ENCODE peak calls at places on chromosomes 16 and 17, in six cellular contexts. Z is mammary epithelial cell, V is IMR-90, F is spleen, M is AG04450, Q is AG10803. R is an unnamed sample.

GRCh38 chr17:69414408-69415274 is at the start of gene MAP2K6:
- DNase-seq in Z (peak; percentile 51), V (peak; percentile 65), F (peak; percentile 95), M (no peak), Q (peak; percentile 49), R (peak; percentile 90)

GRCh38 chr17:28204751-28205150 is 114.2 kb upstream of the TMEM97 start:
- DNase-seq in Z (peak; percentile 61), V (peak; percentile 54), F (no peak), M (no peak), Q (peak; percentile 34), R (no peak)

GRCh38 chr17:4908301-4908700 is 5.4 kb upstream of the CHRNE start:
- DNase-seq in Z (peak; percentile 87), V (no peak), F (no peak), M (no peak), Q (peak; percentile 22), R (peak; percentile 47)

GRCh38 chr17:82333279-82334171 is at the start of gene SECTM1:
- DNase-seq in Z (no peak), V (peak; percentile 23), F (peak; percentile 91), M (no peak), Q (peak; percentile 56), R (peak; percentile 56)

GRCh38 chr17:13365331-13365730 is 236.4 kb downstream of the HS3ST3A1 start:
- DNase-seq in Z (no peak), V (peak; percentile 74), F (no peak), M (no peak), Q (peak; percentile 60), R (no peak)

GRCh38 chr16:27999687-28000086 is 63.8 kb downstream of the GSG1L start:
- DNase-seq in Z (peak; percentile 43), V (peak; percentile 12), F (no peak), M (no peak), Q (no peak), R (no peak)

GRCh38 chr17:37025241-37025640 is 76.5 kb downstream of the AATF start:
- DNase-seq in Z (no peak), V (no peak), F (no peak), M (no peak), Q (no peak), R (no peak)

GRCh38 chr16:70523621-70524405 is at the start of gene SF3B3:
- DNase-seq in Z (peak; percentile 69), V (peak; percentile 24), F (peak; percentile 90), M (no peak), Q (no peak), R (peak; percentile 83)

GRCh38 chr17:65531508-65532431 is 29.7 kb downstream of the AXIN2 start:
- DNase-seq in Z (no peak), V (peak; percentile 67), F (peak; percentile 64), M (peak; percentile 50), Q (peak; percentile 76), R (no peak)

GRCh38 chr17:17364338-17364667 is 61.1 kb downstream of the NT5M start:
- DNase-seq in Z (no peak), V (no peak), F (no peak), M (no peak), Q (no peak), R (no peak)

GRCh38 chr16:35154627-35155026 is 1695.2 kb downstream of the TP53TG3F start:
- DNase-seq in Z (no peak), V (no peak), F (peak; percentile 5), M (no peak), Q (no peak), R (no peak)

GRCh38 chr16:54242199-54242598 is 44.4 kb downstream of the IRX3 start:
- DNase-seq in Z (peak; percentile 33), V (no peak), F (no peak), M (no peak), Q (no peak), R (no peak)
- H3K4me3 ChIP-seq in Z (no peak overlapping the region), V (no peak overlapping the region), F (no peak overlapping the region), M (no peak overlapping the region), Q (no peak overlapping the region), R (no peak overlapping the region)

DNA sequence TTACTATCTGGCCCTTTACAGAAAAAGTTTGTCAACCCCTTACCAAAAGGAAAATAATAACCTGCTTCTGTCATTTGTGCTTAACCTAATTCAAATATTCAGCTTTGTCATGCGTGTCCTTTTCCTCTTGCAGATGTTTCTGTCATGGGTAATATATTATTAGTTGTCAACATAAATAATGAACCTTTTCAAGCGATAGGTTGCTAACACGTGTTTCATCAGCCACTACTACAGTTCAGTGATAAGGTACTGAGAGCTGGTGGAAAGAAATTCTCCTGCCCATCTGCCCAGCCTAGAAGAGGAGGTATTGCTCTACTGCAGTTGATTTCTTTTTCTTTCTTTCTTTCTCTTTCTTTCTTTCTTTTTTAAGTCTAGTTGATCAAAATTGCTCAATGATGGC is 12.0 kb upstream of the SRSF1 start:
- DNase-seq in Z (no peak), V (no peak), F (no peak), M (no peak), Q (no peak), R (no peak)
- H3K4me3 ChIP-seq in Z (no peak overlapping the region), V (no peak overlapping the region), F (no peak overlapping the region), M (no peak overlapping the region), Q (no peak overlapping the region), R (no peak overlapping the region)

GRCh38 chr17:78484300-78485159 is 92.7 kb downstream of the DNAH17 start:
- DNase-seq in Z (no peak), V (no peak), F (peak; percentile 87), M (no peak), Q (peak; percentile 19), R (peak; percentile 72)
- H3K4me3 ChIP-seq in Z (no peak overlapping the region), V (no peak overlapping the region), F (no peak overlapping the region), M (peak overlapping the region; percentile 37), Q (peak overlapping the region; percentile 53), R (peak overlapping the region; percentile 47)

GRCh38 chr16:84949776-84950436 is 61.4 kb downstream of the ZDHHC7 start:
- DNase-seq in Z (no peak), V (no peak), F (no peak), M (no peak), Q (no peak), R (no peak)

GRCh38 chr16:84950906-84951305 is 60.4 kb downstream of the ZDHHC7 start:
- DNase-seq in Z (no peak), V (no peak), F (no peak), M (no peak), Q (no peak), R (peak; percentile 71)

GRCh38 chr16:84947022-84947421 is 64.3 kb downstream of the ZDHHC7 start:
- DNase-seq in Z (no peak), V (no peak), F (peak; percentile 73), M (no peak), Q (peak; percentile 53), R (peak; percentile 37)

GRCh38 chr16:84947996-84948854 is 63.1 kb downstream of the ZDHHC7 start:
- DNase-seq in Z (no peak), V (no peak), F (peak; percentile 77), M (no peak), Q (no peak), R (no peak)

DNA sequence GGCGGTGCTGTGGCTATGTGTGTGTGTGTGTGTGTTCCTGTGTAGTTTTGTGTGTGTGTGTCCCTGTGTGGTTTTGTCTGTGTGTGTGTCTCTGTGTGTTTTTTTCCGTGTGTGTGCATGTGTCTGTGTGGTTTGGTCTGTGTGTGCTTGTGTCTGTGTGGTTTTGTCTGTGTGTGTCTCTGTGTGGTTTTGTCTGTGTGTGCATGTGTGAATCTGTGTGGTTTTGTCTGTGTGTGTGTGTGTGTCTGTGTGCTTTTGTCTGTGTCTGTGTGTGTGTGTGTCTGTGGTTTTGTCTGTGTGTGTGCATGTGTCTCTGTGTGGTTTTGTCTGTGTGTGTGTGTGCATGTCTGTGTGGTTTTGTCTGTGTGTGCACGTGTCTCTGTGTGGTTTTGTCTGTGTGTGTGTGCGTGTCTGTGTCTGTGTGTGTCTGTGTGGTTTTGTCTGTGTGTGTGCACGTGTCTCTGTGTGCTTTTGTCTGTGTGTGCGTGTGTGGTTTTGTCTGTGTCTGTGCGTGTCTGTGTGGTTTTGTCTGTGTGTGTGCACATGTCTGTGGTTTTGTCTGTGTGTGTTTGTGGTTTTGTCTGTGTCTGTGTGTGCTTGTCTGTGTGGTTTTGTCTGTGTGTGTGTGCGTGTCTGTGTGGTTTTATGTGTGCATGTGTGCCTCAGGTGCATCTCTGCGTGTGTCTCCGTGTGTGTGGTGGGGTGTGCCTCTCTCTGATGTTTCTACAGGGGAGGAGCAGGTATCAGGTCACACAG is 62.3 kb downstream of the ZDHHC7 start:
- DNase-seq in Z (no peak), V (no peak), F (no peak), M (no peak), Q (no peak), R (no peak)
- H3K4me3 ChIP-seq in Z (no peak overlapping the region), V (no peak overlapping the region), F (no peak overlapping the region), M (no peak overlapping the region), Q (no peak overlapping the region), R (no peak overlapping the region)

DNA sequence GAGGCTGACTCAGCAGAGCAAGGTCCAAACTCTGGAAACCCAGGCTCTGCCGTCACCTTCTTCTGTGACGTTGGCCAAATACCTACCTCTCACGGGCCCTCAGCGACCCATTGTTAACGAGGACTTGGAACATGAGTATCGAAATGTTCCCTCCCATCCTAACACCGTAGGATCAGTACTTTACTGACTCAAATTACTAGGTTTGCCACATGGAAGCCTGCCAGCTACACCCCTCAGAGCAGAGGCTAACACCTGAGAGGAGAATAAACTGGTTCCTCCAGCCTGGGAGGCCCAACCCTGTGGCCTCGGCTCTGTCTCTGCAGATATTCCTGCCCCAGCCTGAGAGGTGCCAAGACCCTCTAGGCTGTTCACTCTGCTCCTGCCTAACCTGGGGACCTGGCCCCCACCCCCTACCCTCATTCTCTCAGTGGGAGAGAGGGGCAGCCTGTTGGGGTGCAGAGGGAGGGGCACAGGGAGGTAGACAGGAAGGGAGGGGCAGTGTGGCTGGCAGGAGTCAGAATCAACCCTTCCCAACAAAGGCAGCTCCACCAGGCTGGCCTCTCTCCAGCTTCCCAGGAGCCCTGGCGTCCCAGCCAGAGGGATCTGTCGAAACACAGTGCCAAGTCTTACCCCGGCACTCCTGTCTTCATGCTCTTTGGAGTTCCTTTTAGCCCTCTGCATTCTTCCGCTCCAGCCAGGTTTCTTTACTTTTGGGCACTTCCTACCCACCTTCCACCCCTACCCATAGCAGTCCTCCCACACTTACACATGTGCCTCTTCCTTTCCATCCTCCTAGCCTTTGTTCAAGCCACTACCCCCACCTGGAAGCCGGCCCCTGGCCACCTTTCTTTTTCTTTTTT is 4.2 kb downstream of the PITPNM3 start:
- DNase-seq in Z (peak; percentile 80), V (no peak), F (no peak), M (no peak), Q (no peak), R (no peak)
- H3K4me3 ChIP-seq in Z (peak overlapping the region; percentile 0), V (no peak overlapping the region), F (no peak overlapping the region), M (no peak overlapping the region), Q (no peak overlapping the region), R (no peak overlapping the region)

GRCh38 chr16:11252482-11252931 is 3.5 kb downstream of the SOCS1 start:
- DNase-seq in Z (no peak), V (no peak), F (no peak), M (no peak), Q (no peak), R (no peak)
- H3K4me3 ChIP-seq in Z (no peak overlapping the region), V (peak overlapping the region; percentile 87), F (no peak overlapping the region), M (peak overlapping the region; percentile 97), Q (no peak overlapping the region), R (no peak overlapping the region)

GRCh38 chr17:78882546-78883089 is 20.4 kb downstream of the CEP295NL start:
- DNase-seq in Z (no peak), V (no peak), F (peak; percentile 93), M (no peak), Q (no peak), R (no peak)

GRCh38 chr17:78878871-78879270 is 24.1 kb downstream of the CEP295NL start:
- DNase-seq in Z (no peak), V (no peak), F (no peak), M (no peak), Q (no peak), R (no peak)

GRCh38 chr17:78883090-78883532 is 19.9 kb downstream of the CEP295NL start:
- DNase-seq in Z (no peak), V (peak; percentile 75), F (peak; percentile 91), M (no peak), Q (peak; percentile 95), R (no peak)

GRCh38 chr17:78878261-78878660 is 24.7 kb downstream of the CEP295NL start:
- DNase-seq in Z (no peak), V (no peak), F (no peak), M (no peak), Q (no peak), R (no peak)

GRCh38 chr17:78879679-78880186 is 23.3 kb downstream of the CEP295NL start:
- DNase-seq in Z (peak; percentile 13), V (peak; percentile 98), F (peak; percentile 87), M (peak; percentile 92), Q (peak; percentile 96), R (peak; percentile 20)
- H3K4me3 ChIP-seq in Z (no peak overlapping the region), V (no peak overlapping the region), F (no peak overlapping the region), M (peak overlapping the region; percentile 38), Q (peak overlapping the region; percentile 17), R (no peak overlapping the region)

R was measured in A673.